ENCODE peak calls at places on chromosomes 3 and 15, in nine cellular contexts. V is HCT116, P is fibroblast of pulmonary artery, L is endothelial cell, F is lower lobe of right lung, O is GM23338, U is MCF 10A, A is RWPE1, Y is natural killer cell. D is an unnamed sample.

GRCh38 chr15:62665449-62665848 is 377.1 kb upstream of the TPM1 start:
- DNase-seq in P (peak), L (peak), A (no peak), U (no peak), F (no peak), Y (no peak), V (no peak), O (peak), D (no peak)

GRCh38 chr3:128847631-128848370 is 31.6 kb upstream of the ACAD9 start:
- DNase-seq in O (no peak), U (no peak), V (no peak), P (no peak), L (no peak), F (no peak), A (no peak), Y (no peak), D (no peak)

GRCh38 chr3:192332386-192333291 is 394.7 kb downstream of the FGF12 start:
- DNase-seq in U (no peak), P (no peak), V (no peak), Y (no peak), A (no peak), L (no peak), O (peak), F (no peak), D (no peak)

GRCh38 chr15:42139596-42139995 is 16.8 kb downstream of the PLA2G4F start:
- DNase-seq in V (no peak), Y (no peak), P (no peak), U (no peak), O (no peak), L (no peak), F (no peak), A (no peak), D (no peak)

GRCh38 chr3:111895079-111895478 is 36.0 kb downstream of the PHLDB2 start:
- DNase-seq in V (peak), F (no peak), O (peak), P (peak), L (no peak), Y (no peak), U (peak), A (no peak), D (peak)

GRCh38 chr15:75397494-75397893 is 29.1 kb upstream of the MAN2C1 start:
- DNase-seq in A (no peak), P (no peak), O (no peak), L (no peak), V (no peak), U (no peak), F (no peak), Y (no peak), D (no peak)

GRCh38 chr15:96347181-96348111 is 16.9 kb downstream of the NR2F2 start:
- DNase-seq in U (no peak), F (no peak), O (peak), Y (no peak), P (peak), A (no peak), L (no peak), V (no peak), D (peak)

GRCh38 chr3:140499114-140499757 is 178.6 kb upstream of the TRIM42 start:
- DNase-seq in F (no peak), L (no peak), A (peak), P (peak), O (peak), V (no peak), U (peak), Y (no peak), D (no peak)

GRCh38 chr3:101229681-101230080 is 90.7 kb downstream of the IMPG2 start:
- DNase-seq in O (no peak), U (peak), A (no peak), P (peak), F (no peak), L (no peak), Y (no peak), V (no peak), D (no peak)

GRCh38 chr15:85795669-85796305 is 1.1 kb upstream of the KLHL25 start:
- DNase-seq in L (no peak), U (no peak), A (no peak), V (no peak), O (no peak), F (no peak), Y (no peak), P (no peak), D (peak)

GRCh38 chr15:85804481-85805165 is 9.9 kb upstream of the KLHL25 start:
- DNase-seq in U (no peak), A (no peak), L (no peak), P (peak), O (no peak), Y (no peak), F (no peak), V (no peak), D (no peak)

GRCh38 chr15:85795320-85795668 is 569 bp upstream of the KLHL25 start:
- DNase-seq in U (no peak), Y (no peak), F (no peak), A (no peak), V (no peak), P (no peak), O (no peak), L (no peak), D (no peak)

GRCh38 chr15:85805392-85805791 is 10.7 kb upstream of the KLHL25 start:
- DNase-seq in L (no peak), P (no peak), A (no peak), Y (no peak), O (no peak), V (no peak), F (no peak), U (no peak), D (no peak)

DNA sequence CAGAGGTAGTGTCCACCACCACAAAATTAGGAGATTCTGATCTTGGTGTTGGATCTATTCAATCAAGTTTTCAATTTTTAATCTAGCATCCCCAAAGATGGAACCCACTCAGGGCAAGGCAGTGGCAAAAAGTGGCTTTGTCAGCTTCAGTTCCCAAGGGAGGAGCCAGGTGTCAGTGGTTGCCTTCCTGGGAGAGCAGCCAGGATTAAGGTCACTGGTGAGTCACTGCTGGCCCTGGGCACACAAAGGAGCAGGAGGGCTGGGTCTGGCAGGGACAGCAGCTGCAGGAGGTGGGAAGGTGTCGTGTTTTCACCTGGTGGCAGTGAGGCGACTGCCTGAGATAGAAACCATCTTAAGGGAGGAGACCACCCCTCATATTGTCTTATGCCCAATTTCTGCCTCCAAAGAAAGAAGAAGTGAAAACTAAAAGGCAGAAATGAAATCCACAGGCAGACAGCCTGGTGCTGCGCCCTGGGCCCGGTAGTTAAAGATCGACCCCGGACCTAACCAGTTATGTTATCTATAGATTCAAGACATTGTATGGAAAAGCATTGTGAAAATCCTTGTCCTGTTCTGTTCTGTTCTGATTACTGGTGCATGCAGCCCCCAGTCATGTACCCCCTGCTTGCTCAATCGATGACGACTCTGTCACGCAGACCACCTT is 5.9 kb upstream of the KLHL25 start:
- DNase-seq in U (peak), L (no peak), A (peak), F (peak), P (peak), O (peak), V (peak), Y (no peak), D (peak)
- TF ChIP-seq CTCF in U (peak), L (no peak), A (peak), F (no peak), P (no peak), O (no peak), V (peak), Y (no peak), D (no peak)

GRCh38 chr15:82750831-82751181 is 41.1 kb upstream of the AP3B2 start:
- DNase-seq in U (no peak), V (no peak), P (no peak), L (peak), F (no peak), A (peak), Y (no peak), O (peak), D (peak)
- TF ChIP-seq CTCF in U (no peak), V (peak), P (no peak), L (no peak), F (no peak), A (no peak), Y (no peak), O (no peak), D (no peak)

DNA sequence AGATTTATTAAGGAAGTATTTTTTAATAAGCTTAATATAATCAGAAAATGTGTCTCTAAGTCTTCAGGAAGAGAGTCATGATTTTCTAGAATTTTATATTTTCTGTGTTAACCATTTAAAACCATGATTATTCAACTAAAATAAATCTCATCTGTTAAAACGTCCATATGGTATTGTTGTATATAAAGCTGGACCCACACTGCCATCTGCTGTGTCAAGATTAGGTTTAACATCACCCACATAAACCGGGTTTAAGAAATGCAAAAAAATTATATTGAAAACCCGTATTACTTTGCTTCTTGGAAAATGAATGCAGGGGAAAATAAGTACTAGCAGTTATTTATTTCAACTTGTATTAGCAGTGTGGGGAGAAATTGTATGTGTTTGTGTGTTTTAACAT is 9.5 kb upstream of the CCDC66 start:
- DNase-seq in F (no peak), Y (no peak), L (no peak), V (peak), O (no peak), A (no peak), P (peak), U (peak), D (no peak)
- TF ChIP-seq CTCF in F (no peak), Y (no peak), L (no peak), V (peak), O (peak), A (no peak), P (peak), U (peak), D (no peak)

GRCh38 chr3:27287052-27287451 is 82.1 kb downstream of the NEK10 start:
- DNase-seq in F (no peak), O (peak), L (no peak), A (no peak), U (no peak), P (no peak), Y (no peak), V (no peak), D (no peak)
- TF ChIP-seq CTCF in F (no peak), O (peak), L (no peak), A (no peak), U (no peak), P (no peak), Y (no peak), V (peak), D (no peak)

D was measured in Calu3.